ENCODE peak calls at places on chromosomes 6 and 20, in seven cellular contexts. W, C, R, V, N, E and M are unnamed samples.

GRCh38 chr20:45861157-45862075 is 4.0 kb downstream of the ZSWIM3 start:
- DNase-seq in W (peak), C (peak), R (no peak), V (no peak), N (no peak), E (no peak), M (peak)

GRCh38 chr6:2634151-2634964 is 116.4 kb downstream of the MYLK4 start:
- DNase-seq in W (peak), C (peak), R (peak), V (peak), N (peak), E (peak), M (peak)

GRCh38 chr6:109867009-109867969 is 110.8 kb upstream of the GPR6 start:
- DNase-seq in W (no peak), C (no peak), R (no peak), V (no peak), N (peak), E (no peak), M (no peak)

GRCh38 chr6:134826889-134827737 is 122.8 kb downstream of the ALDH8A1 start:
- DNase-seq in W (no peak), C (peak), R (peak), V (no peak), N (peak), E (no peak), M (no peak)

GRCh38 chr6:90003069-90003800 is 109.0 kb downstream of the GJA10 start:
- DNase-seq in W (no peak), C (no peak), R (peak), V (no peak), N (no peak), E (no peak), M (no peak)

GRCh38 chr6:5497896-5498578 is 236.7 kb downstream of the FARS2 start:
- DNase-seq in W (no peak), C (peak), R (no peak), V (no peak), N (no peak), E (no peak), M (no peak)

GRCh38 chr20:51634257-51634656 is 91.7 kb upstream of the NFATC2 start:
- DNase-seq in W (no peak), C (no peak), R (no peak), V (no peak), N (no peak), E (no peak), M (no peak)

GRCh38 chr6:25931411-25931709 is 869 bp upstream of the SLC17A2 start:
- DNase-seq in W (no peak), C (no peak), R (no peak), V (no peak), N (no peak), E (no peak), M (no peak)

GRCh38 chr6:108955329-108955949 is 107.2 kb downstream of the ARMC2 start:
- DNase-seq in W (no peak), C (no peak), R (no peak), V (no peak), N (no peak), E (no peak), M (no peak)

GRCh38 chr6:25670208-25670607 is 18.2 kb downstream of the SCGN start:
- DNase-seq in W (no peak), C (no peak), R (no peak), V (no peak), N (no peak), E (no peak), M (peak)

GRCh38 chr6:111644893-111645430 is 39.3 kb upstream of the TRAF3IP2 start:
- DNase-seq in W (no peak), C (no peak), R (no peak), V (no peak), N (no peak), E (no peak), M (no peak)

GRCh38 chr6:40719671-40720374 is 132.7 kb upstream of the LRFN2 start:
- DNase-seq in W (peak), C (no peak), R (no peak), V (no peak), N (no peak), E (no peak), M (peak)

GRCh38 chr6:38404900-38405556 is 234.7 kb downstream of the BTBD9 start:
- DNase-seq in W (no peak), C (no peak), R (peak), V (no peak), N (no peak), E (no peak), M (no peak)

GRCh38 chr20:57400821-57401564 is 9.8 kb downstream of the RBM38 start:
- DNase-seq in W (no peak), C (no peak), R (no peak), V (no peak), N (peak), E (no peak), M (no peak)

GRCh38 chr20:23305098-23305497 is 45.5 kb upstream of the NXT1 start:
- DNase-seq in W (no peak), C (peak), R (peak), V (no peak), N (no peak), E (no peak), M (no peak)

GRCh38 chr20:59588236-59588855 is 16.0 kb upstream of the PHACTR3 start:
- DNase-seq in W (no peak), C (no peak), R (no peak), V (no peak), N (no peak), E (no peak), M (no peak)